ENCODE peak calls at places on chromosome 4, in ten cellular contexts. Z is BE2C, F is mucosa of descending colon, L is astrocyte of the spinal cord, B is fibroblast of the aortic adventitia, P is tibial artery, X is breast epithelium, N is transverse colon, H is heart left ventricle, A is SK-N-SH. D is an unnamed sample.

GRCh38 chr4:52091811-52092210 is 40.7 kb downstream of the SPATA18 start:
- DNase-seq in Z (no peak), F (peak; percentile 17), L (peak; percentile 29), B (peak; percentile 31), P (no peak), X (no peak), N (no peak), H (no peak), A (no peak), D (no peak)

GRCh38 chr4:124386648-124387047 is 325.9 kb downstream of the ANKRD50 start:
- DNase-seq in Z (no peak), F (no peak), L (no peak), B (no peak), P (no peak), X (no peak), N (no peak), H (no peak), A (no peak), D (no peak)

GRCh38 chr4:7852568-7853185 is 87.0 kb downstream of the AFAP1 start:
- DNase-seq in Z (no peak), F (no peak), L (peak; percentile 87), B (no peak), P (no peak), X (no peak), N (no peak), H (peak; percentile 32), A (no peak), D (no peak)

GRCh38 chr4:8914461-8915171 is 43.0 kb upstream of the HMX1 start:
- DNase-seq in Z (no peak), F (no peak), L (no peak), B (no peak), P (peak; percentile 34), X (peak; percentile 46), N (no peak), H (no peak), A (peak; percentile 10), D (no peak)

GRCh38 chr4:32574803-32575202 is 1854.6 kb downstream of the PCDH7 start:
- DNase-seq in Z (no peak), F (no peak), L (no peak), B (no peak), P (no peak), X (no peak), N (no peak), H (no peak), A (no peak), D (no peak)

GRCh38 chr4:169723207-169723606 is 34.5 kb downstream of the HPF1 start:
- DNase-seq in Z (peak; percentile 25), F (peak; percentile 23), L (no peak), B (no peak), P (no peak), X (no peak), N (no peak), H (no peak), A (peak; percentile 34), D (no peak)

GRCh38 chr4:20311863-20312262 is 60.2 kb downstream of the SLIT2 start:
- DNase-seq in Z (no peak), F (no peak), L (peak; percentile 22), B (no peak), P (no peak), X (no peak), N (no peak), H (no peak), A (no peak), D (peak; percentile 19)

GRCh38 chr4:123573866-123574508 is 177.4 kb downstream of the SPRY1 start:
- DNase-seq in Z (no peak), F (no peak), L (no peak), B (no peak), P (no peak), X (no peak), N (no peak), H (no peak), A (no peak), D (no peak)

GRCh38 chr4:183328832-183329231 is 6.6 kb upstream of the CLDN24 start:
- DNase-seq in Z (no peak), F (no peak), L (peak; percentile 23), B (peak; percentile 27), P (no peak), X (no peak), N (no peak), H (no peak), A (no peak), D (no peak)

GRCh38 chr4:109276482-109277095 is 25.9 kb downstream of the COL25A1 start:
- DNase-seq in Z (no peak), F (no peak), L (no peak), B (no peak), P (no peak), X (no peak), N (no peak), H (no peak), A (no peak), D (no peak)

GRCh38 chr4:170428929-170429328 is 339.2 kb upstream of the AADAT start:
- DNase-seq in Z (no peak), F (no peak), L (no peak), B (no peak), P (no peak), X (no peak), N (no peak), H (no peak), A (no peak), D (no peak)

GRCh38 chr4:89906787-89907521 is 12.3 kb downstream of the MMRN1 start:
- DNase-seq in Z (no peak), F (no peak), L (no peak), B (no peak), P (no peak), X (no peak), N (no peak), H (no peak), A (no peak), D (no peak)

GRCh38 chr4:157115613-157116340 is 39.8 kb downstream of the GLRB start:
- DNase-seq in Z (no peak), F (no peak), L (peak; percentile 73), B (peak; percentile 80), P (no peak), X (no peak), N (no peak), H (no peak), A (no peak), D (peak; percentile 55)

GRCh38 chr4:28654618-28655017 is 1794.0 kb downstream of the STIM2 start:
- DNase-seq in Z (no peak), F (no peak), L (no peak), B (no peak), P (no peak), X (no peak), N (no peak), H (no peak), A (no peak), D (no peak)

GRCh38 chr4:87461281-87461700 is 38.9 kb downstream of the NUDT9 start:
- DNase-seq in Z (no peak), F (no peak), L (peak; percentile 49), B (peak; percentile 50), P (no peak), X (no peak), N (no peak), H (no peak), A (no peak), D (peak; percentile 8)

GRCh38 chr4:120266602-120267001 is 200.0 kb upstream of the MAD2L1 start:
- DNase-seq in Z (no peak), F (no peak), L (no peak), B (no peak), P (no peak), X (no peak), N (no peak), H (no peak), A (no peak), D (no peak)
- TF ChIP-seq CTCF in Z (no peak), F (no peak), L (no peak), B (no peak), P (no peak), X (no peak), N (no peak), H (no peak), A (no peak), D (no peak)

DNA sequence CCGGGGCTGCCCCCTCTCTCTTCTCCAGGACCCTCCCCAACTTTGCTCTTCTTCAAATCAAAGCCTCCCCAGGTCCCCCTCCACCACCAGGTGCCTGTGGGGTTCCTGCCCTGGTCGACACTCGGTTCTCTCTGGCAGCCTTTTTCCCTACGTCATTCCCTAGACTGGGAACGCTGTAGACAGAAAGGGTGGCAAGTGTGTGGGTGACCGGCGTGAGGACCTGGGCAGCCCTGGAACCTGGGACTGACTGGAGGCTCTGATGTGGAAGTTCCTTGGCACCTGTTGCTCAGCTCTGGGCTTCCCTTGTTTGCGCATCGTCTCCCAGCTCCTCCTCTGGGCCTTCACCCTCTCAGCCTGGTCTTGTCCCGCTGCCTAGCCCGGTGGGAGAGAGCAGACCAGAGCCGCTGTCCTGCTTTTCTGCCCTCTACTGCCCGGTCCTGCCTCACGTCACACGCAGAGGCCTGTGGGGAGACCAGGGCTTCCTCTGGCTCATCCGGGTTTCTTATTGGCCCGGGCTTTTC is 1.3 kb downstream of the TACC3 start:
- DNase-seq in Z (no peak), F (no peak), L (no peak), B (no peak), P (no peak), X (no peak), N (no peak), H (no peak), A (peak; percentile 36), D (no peak)
- H3K4me3 ChIP-seq in Z (peak overlapping the region; percentile 89), F (no peak overlapping the region), L (peak overlapping the region; percentile 62), B (peak overlapping the region; percentile 66), P (no peak overlapping the region), X (no peak overlapping the region), N (peak overlapping the region; percentile 82), H (no peak overlapping the region), A (peak overlapping the region; percentile 64), D (peak overlapping the region; percentile 54)

GRCh38 chr4:81472249-81473085 is 760 bp upstream of the RASGEF1B start:
- DNase-seq in Z (peak; percentile 15), F (peak; percentile 59), L (peak; percentile 44), B (peak; percentile 32), P (peak; percentile 73), X (no peak), N (peak; percentile 57), H (peak; percentile 31), A (peak; percentile 23), D (no peak)
- TF ChIP-seq CTCF in Z (no peak), F (no peak), L (peak; percentile 29), B (peak; percentile 9), P (peak; percentile 20), X (no peak), N (peak; percentile 34), H (peak; percentile 8), A (peak; percentile 14), D (peak; percentile 38)

GRCh38 chr4:707929-708630 is 2.4 kb downstream of the PCGF3 start:
- DNase-seq in Z (no peak), F (no peak), L (no peak), B (no peak), P (no peak), X (no peak), N (no peak), H (no peak), A (no peak), D (no peak)
- H3K4me3 ChIP-seq in Z (no peak overlapping the region), F (no peak overlapping the region), L (no peak overlapping the region), B (peak overlapping the region; percentile 25), P (no peak overlapping the region), X (peak overlapping the region; percentile 18), N (no peak overlapping the region), H (no peak overlapping the region), A (no peak overlapping the region), D (peak overlapping the region; percentile 65)

GRCh38 chr4:186149872-186150271 is 41.5 kb upstream of the CYP4V2 start:
- DNase-seq in Z (peak; percentile 85), F (peak; percentile 46), L (peak; percentile 12), B (peak; percentile 80), P (peak; percentile 80), X (no peak), N (peak; percentile 45), H (peak; percentile 70), A (no peak), D (no peak)
- TF ChIP-seq CTCF in Z (peak; percentile 93), F (no peak), L (peak; percentile 58), B (peak; percentile 66), P (peak; percentile 57), X (no peak), N (peak; percentile 20), H (peak; percentile 53), A (peak; percentile 50), D (peak; percentile 54)

D was measured in astrocyte of the cerebellum.